ENCODE peak calls at places on chromosome 20, in five cellular contexts. B is HL-60, C is fibroblast of mammary gland, M is fibroblast of lung, H is natural killer cell. R is an unnamed sample.

GRCh38 chr20:43536817-43537440 is 21.9 kb upstream of the SGK2 start:
- DNase-seq in C (no peak), H (no peak), M (no peak), B (no peak), R (no peak)

GRCh38 chr20:24289737-24290481 is 179.5 kb upstream of the SYNDIG1 start:
- DNase-seq in H (no peak), C (no peak), B (peak), M (no peak), R (no peak)

GRCh38 chr20:34069341-34070078 is 42.5 kb downstream of the EIF2S2 start:
- DNase-seq in H (peak), M (peak), B (peak), C (peak), R (no peak)

GRCh38 chr20:10553326-10553984 is 118.3 kb downstream of the SLX4IP start:
- DNase-seq in H (no peak), B (peak), M (peak), C (peak), R (no peak)

GRCh38 chr20:573414-574296 is 30.1 kb upstream of the CSNK2A1 start:
- DNase-seq in B (no peak), H (no peak), C (no peak), M (no peak), R (no peak)

GRCh38 chr20:59756241-59756640 is 151.9 kb downstream of the PHACTR3 start:
- DNase-seq in C (no peak), H (no peak), B (no peak), M (no peak), R (no peak)

GRCh38 chr20:15937179-15937578 is 636.1 kb downstream of the KIF16B start:
- DNase-seq in H (no peak), M (no peak), C (no peak), B (no peak), R (peak)

GRCh38 chr20:17228624-17229061 is 1.8 kb downstream of the PCSK2 start:
- DNase-seq in C (no peak), B (no peak), H (no peak), M (no peak), R (no peak)

GRCh38 chr20:25508083-25508770 is 77.1 kb downstream of the NINL start:
- DNase-seq in B (no peak), C (peak), H (no peak), M (peak), R (no peak)

GRCh38 chr20:24693466-24694156 is 224.2 kb downstream of the SYNDIG1 start:
- DNase-seq in B (no peak), H (no peak), C (no peak), M (no peak), R (no peak)

GRCh38 chr20:36277546-36277945 is 28.6 kb upstream of the DLGAP4 start:
- DNase-seq in M (no peak), C (no peak), B (no peak), H (no peak), R (no peak)

GRCh38 chr20:46638367-46639274 is 12.6 kb downstream of the SLC13A3 start:
- DNase-seq in B (no peak), C (no peak), H (no peak), M (no peak), R (no peak)

GRCh38 chr20:23205656-23206055 is 119.5 kb upstream of the CD93 start:
- DNase-seq in H (no peak), M (peak), C (peak), B (no peak), R (no peak)

GRCh38 chr20:33669873-33670640 is 3.3 kb downstream of the ACTL10 start:
- DNase-seq in H (no peak), C (no peak), M (no peak), B (no peak), R (no peak)

GRCh38 chr20:13671500-13672288 is 33.0 kb upstream of the TASP1 start:
- DNase-seq in C (peak), B (no peak), M (peak), H (no peak), R (no peak)

GRCh38 chr20:51899674-51900073 is 97.4 kb upstream of the SALL4 start:
- DNase-seq in C (no peak), H (no peak), M (no peak), B (no peak), R (no peak)

GRCh38 chr20:24756292-24757025 is 192.6 kb upstream of the CST7 start:
- DNase-seq in H (no peak), B (no peak), C (no peak), M (no peak), R (no peak)

GRCh38 chr20:4150095-4150492 is 134.7 kb upstream of the RNF24 start:
- DNase-seq in B (no peak), H (no peak), M (peak), C (peak), R (no peak)

GRCh38 chr20:18537651-18538050 is 29.6 kb upstream of the SMIM26 start:
- DNase-seq in H (no peak), B (no peak), C (peak), M (peak), R (no peak)

GRCh38 chr20:36591854-36592641 is 13.5 kb upstream of the RAB5IF start:
- DNase-seq in H (no peak), C (peak), B (no peak), M (no peak), R (no peak)

GRCh38 chr20:8693709-8694108 is 375.2 kb upstream of the PLCB4 start:
- DNase-seq in M (peak), C (peak), H (no peak), B (no peak), R (no peak)

GRCh38 chr20:35269055-35269781 is 8.7 kb downstream of the MMP24OS start:
- DNase-seq in M (peak), H (peak), B (peak), C (peak), R (peak)

GRCh38 chr20:34581341-34582189 is 23.0 kb downstream of the MAP1LC3A start:
- DNase-seq in M (peak), B (no peak), C (peak), H (no peak), R (no peak)

GRCh38 chr20:21701171-21701876 is 4.1 kb upstream of the PAX1 start:
- DNase-seq in C (no peak), M (no peak), H (no peak), B (no peak), R (no peak)

GRCh38 chr20:21105429-21106170 is 558 bp downstream of the LINC00237 start:
- DNase-seq in C (no peak), B (no peak), H (no peak), M (no peak), R (no peak)

GRCh38 chr20:32907886-32908285 is 49.2 kb downstream of the EFCAB8 start:
- DNase-seq in M (no peak), H (no peak), B (no peak), C (no peak), R (no peak)

GRCh38 chr20:21702553-21703467 is 2.7 kb upstream of the PAX1 start:
- DNase-seq in B (peak), C (peak), H (no peak), M (peak), R (no peak)

GRCh38 chr20:63775096-63775978 is 35.8 kb downstream of the SLC2A4RG start:
- DNase-seq in M (peak), C (peak), H (no peak), B (no peak), R (no peak)

GRCh38 chr20:23939641-23940040 is 48.9 kb downstream of the GGTLC1 start:
- DNase-seq in H (no peak), M (no peak), C (no peak), B (no peak), R (no peak)

GRCh38 chr20:16107172-16107870 is 465.9 kb downstream of the KIF16B start:
- DNase-seq in B (no peak), C (no peak), M (no peak), H (no peak), R (no peak)

GRCh38 chr20:19807901-19808300 is 49.8 kb downstream of the RIN2 start:
- DNase-seq in H (no peak), B (no peak), M (peak), C (no peak), R (no peak)

GRCh38 chr20:58709013-58709702 is 16.6 kb downstream of the NPEPL1 start:
- DNase-seq in M (no peak), B (no peak), H (peak), C (no peak), R (no peak)

GRCh38 chr20:14712302-14712739 is 374.9 kb upstream of the FLRT3 start:
- DNase-seq in M (peak), B (no peak), C (peak), H (no peak), R (no peak)

GRCh38 chr20:25277941-25278521 is 30.1 kb downstream of the PYGB start:
- DNase-seq in H (no peak), B (no peak), C (no peak), M (no peak), R (peak)

GRCh38 chr20:20204326-20204725 is 152.0 kb downstream of the CFAP61 start:
- DNase-seq in C (no peak), H (no peak), B (no peak), M (no peak), R (no peak)

GRCh38 chr20:50931306-50932015 is at the start of gene ADNP:
- DNase-seq in B (peak), H (peak), M (peak), C (peak), R (peak)

GRCh38 chr20:40710608-40711007 is 21.6 kb upstream of the MAFB start:
- DNase-seq in M (peak), B (no peak), H (no peak), C (no peak), R (no peak)

GRCh38 chr20:50744143-50744792 is 12.9 kb downstream of the PARD6B start:
- DNase-seq in M (peak), C (peak), H (no peak), B (no peak), R (no peak)

GRCh38 chr20:48658505-48658904 is 169.3 kb downstream of the PREX1 start:
- DNase-seq in M (no peak), C (no peak), B (no peak), H (no peak), R (no peak)

GRCh38 chr20:48657426-48658197 is 170.2 kb downstream of the PREX1 start:
- DNase-seq in H (peak), C (peak), M (peak), B (peak), R (peak)

GRCh38 chr20:48656120-48656519 is 171.7 kb downstream of the PREX1 start:
- DNase-seq in M (no peak), C (no peak), B (no peak), H (no peak), R (no peak)

GRCh38 chr20:48658198-48658476 is 169.7 kb downstream of the PREX1 start:
- DNase-seq in M (no peak), H (no peak), C (no peak), B (no peak), R (no peak)

DNA sequence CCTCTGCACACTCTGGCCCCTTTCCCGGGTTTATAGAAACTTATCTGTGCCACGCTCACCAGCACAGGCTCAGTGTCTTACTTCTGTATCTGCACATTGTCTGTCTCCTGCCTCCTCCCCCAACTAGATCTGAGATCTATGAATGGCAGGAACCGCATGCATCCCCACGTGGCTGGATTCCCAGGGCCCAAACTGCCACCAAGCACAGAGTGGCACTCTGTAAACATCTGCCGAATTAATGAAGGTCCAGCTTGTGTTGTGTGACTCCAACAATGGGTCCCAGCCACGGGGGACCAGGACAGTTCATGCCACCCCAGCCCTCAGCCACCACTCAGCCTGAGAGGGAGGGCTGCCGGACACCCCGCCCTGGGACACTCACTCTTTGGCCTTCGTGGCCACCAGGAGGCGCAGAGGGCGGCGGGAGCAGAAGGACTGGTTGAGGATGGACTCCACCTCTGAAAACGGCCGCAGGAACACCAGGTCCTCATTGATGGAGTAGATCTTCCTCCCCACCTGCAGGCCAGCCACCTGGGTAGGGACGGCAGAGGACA is 171.1 kb downstream of the PREX1 start:
- DNase-seq in M (no peak), C (no peak), H (no peak), B (no peak), R (no peak)
- TF ChIP-seq CTCF in M (no peak), C (peak), H (no peak), B (no peak), R (no peak)

DNA sequence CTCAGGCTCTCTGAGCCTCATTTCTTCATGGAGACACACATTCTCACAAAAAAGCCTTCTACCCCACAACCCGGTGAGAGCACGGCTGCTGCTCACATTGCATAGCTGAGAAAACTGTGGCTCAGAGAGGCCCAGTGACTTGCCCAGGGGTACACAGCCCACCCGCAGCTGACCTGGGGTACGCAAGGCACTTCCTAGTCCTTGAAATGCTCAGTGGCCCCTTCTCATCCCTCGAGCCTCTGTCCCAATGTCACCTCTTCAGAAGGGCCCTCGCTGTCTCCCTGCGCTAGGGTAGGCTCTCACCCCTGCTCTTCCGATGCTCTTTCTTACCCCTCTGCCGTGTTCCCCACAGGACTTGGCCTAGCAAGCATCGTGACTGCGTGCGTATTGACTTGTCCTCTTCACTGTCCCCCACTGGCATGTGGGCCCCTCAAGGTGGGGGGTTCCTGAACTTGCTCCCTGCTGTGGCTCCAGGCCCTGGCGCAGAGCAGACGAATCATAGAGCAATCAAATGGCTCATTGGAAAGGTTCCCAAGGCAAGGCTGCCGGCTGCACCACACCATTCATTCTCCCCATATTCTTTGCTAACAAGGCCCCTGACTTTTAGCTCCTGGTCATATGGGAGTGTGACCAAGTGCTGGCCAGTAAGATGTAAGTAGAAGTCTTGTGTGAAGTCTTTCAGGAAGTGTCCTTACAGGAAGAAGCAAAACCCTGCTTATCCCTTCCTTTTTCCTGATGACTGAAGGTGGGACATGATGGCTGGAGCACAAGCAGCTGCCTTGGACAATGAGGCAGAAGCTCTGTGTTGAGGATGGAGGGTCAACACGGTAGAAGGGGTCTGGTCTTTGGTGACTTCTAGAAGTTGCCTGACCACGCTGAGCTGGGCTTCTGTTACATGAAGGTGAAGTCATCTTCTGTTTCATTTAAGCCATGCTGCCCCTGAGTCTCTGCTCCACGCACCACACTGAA is 22.7 kb downstream of the PCK1 start:
- DNase-seq in C (no peak), H (no peak), M (no peak), B (no peak), R (no peak)
- TF ChIP-seq CTCF in C (no peak), H (no peak), M (no peak), B (no peak), R (no peak)

GRCh38 chr20:38658879-38659612 is 57.4 kb downstream of the ARHGAP40 start:
- DNase-seq in B (peak), H (no peak), C (peak), M (no peak), R (no peak)
- TF ChIP-seq CTCF in B (peak), H (peak), C (peak), M (peak), R (no peak)

GRCh38 chr20:37760322-37760721 is 66.5 kb downstream of the CTNNBL1 start:
- DNase-seq in M (no peak), B (no peak), H (no peak), C (no peak), R (no peak)

GRCh38 chr20:37757550-37757949 is 63.7 kb downstream of the CTNNBL1 start:
- DNase-seq in H (no peak), C (no peak), B (no peak), M (no peak), R (no peak)

GRCh38 chr20:37756234-37756633 is 62.4 kb downstream of the CTNNBL1 start:
- DNase-seq in H (no peak), M (no peak), B (no peak), C (no peak), R (no peak)

GRCh38 chr20:37759761-37760209 is 66.0 kb downstream of the CTNNBL1 start:
- DNase-seq in H (no peak), B (no peak), M (no peak), C (no peak), R (no peak)

DNA sequence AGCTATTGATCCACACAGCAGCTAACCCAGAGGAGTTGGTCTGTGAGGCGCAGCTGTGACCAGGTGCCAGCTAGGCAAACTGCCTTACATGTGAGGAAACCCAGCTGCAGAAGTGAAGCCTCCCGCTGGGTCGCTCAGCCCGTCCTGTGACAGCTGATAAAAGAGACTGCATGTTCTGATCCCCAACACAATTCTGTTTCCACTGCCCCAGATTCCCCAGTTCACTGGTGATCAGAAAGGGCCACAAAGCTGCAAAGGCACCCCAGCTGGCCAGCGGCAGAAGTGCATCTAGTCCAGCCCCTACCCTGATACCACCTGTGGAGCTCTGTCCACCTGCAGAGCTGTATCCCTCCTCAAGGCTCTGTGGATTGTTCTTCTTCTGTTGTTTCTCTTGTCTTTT is 64.5 kb downstream of the CTNNBL1 start:
- DNase-seq in H (no peak), M (no peak), C (no peak), B (no peak), R (no peak)
- TF ChIP-seq CTCF in H (no peak), M (peak), C (no peak), B (no peak), R (no peak)

DNA sequence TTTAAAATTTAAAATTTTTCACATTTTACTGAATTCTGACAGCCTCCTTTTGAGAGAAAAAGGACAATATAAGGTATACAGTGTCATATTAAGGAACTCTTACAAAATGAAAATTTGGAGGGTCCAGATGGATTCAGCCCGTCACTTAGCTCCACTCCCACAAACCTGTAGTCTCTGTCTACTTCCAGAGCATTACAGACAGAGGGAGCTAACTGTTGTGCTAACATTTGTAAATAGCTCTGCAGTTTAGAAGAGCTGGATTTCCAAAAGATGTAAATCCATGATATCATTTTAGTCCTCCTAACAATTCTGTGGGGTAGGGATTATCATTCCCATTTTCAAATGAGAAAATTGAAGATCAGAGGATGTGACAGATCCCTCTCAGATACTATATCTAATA is 16.1 kb upstream of the SERINC3 start:
- DNase-seq in C (no peak), H (no peak), M (no peak), B (no peak), R (no peak)
- TF ChIP-seq CTCF in C (peak), H (no peak), M (peak), B (no peak), R (no peak)

DNA sequence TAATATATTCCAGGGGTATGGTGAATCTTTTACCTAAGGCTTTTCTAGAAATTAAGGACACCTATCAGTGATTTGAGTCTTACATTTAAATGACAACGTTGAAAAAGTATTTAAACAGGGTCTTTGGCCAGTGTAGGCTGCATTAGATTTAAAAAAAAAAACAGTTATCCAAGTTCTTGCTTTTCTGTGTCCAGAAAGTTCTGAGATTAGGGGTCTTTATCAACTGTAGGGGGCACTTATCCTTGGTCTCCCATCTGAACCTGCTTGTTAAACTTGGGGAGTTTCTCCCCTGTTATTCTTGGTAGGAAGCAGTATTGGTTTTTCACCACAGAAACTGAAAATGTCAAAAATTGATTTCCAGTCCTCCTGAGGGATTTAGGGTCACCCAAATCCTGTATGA is 155.9 kb upstream of the ZNF217 start:
- DNase-seq in H (no peak), C (no peak), M (no peak), B (no peak), R (no peak)
- TF ChIP-seq CTCF in H (no peak), C (no peak), M (no peak), B (no peak), R (no peak)

R was measured in activated B cell treated with CpG ODN at 0.5 μM for 24 hours.